ENCODE peak calls at places on chromosomes 11 and 22, in four cellular contexts. I, M, G and K are unnamed samples.

GRCh38 chr11:121521145-121522042 is 68.6 kb upstream of the SORL1-AS1 start:
- DNase-seq in I (no peak), M (no peak), G (no peak), K (no peak)

GRCh38 chr11:93570759-93571413 is 27.7 kb upstream of the SMCO4 start:
- DNase-seq in I (no peak), M (no peak), G (peak), K (no peak)

GRCh38 chr11:132779487-132779886 is 752.8 kb downstream of the OPCML start:
- DNase-seq in I (no peak), M (no peak), G (peak), K (no peak)

GRCh38 chr11:10096987-10097386 is 197.0 kb downstream of the SBF2 start:
- DNase-seq in I (no peak), M (no peak), G (no peak), K (no peak)

GRCh38 chr22:22037229-22037628 is 54.6 kb upstream of the TOP3B start:
- DNase-seq in I (no peak), M (no peak), G (no peak), K (no peak)

GRCh38 chr11:68583047-68583446 is 101.3 kb upstream of the GAL start:
- DNase-seq in I (no peak), M (no peak), G (peak), K (no peak)

GRCh38 chr11:42526366-42526765 is 785.4 kb upstream of the API5 start:
- DNase-seq in I (no peak), M (no peak), G (no peak), K (no peak)

GRCh38 chr22:27108425-27109114 is 451.2 kb downstream of the MIAT start:
- DNase-seq in I (no peak), M (no peak), G (no peak), K (no peak)

GRCh38 chr11:116193321-116194114 is 579.3 kb downstream of the BUD13 start:
- DNase-seq in I (no peak), M (peak), G (peak), K (no peak)

GRCh38 chr11:118098996-118099837 is 12.5 kb upstream of the SMIM35 start:
- DNase-seq in I (no peak), M (peak), G (no peak), K (no peak)

GRCh38 chr11:11760838-11761237 is 80.9 kb upstream of the USP47 start:
- DNase-seq in I (no peak), M (no peak), G (no peak), K (no peak)